ENCODE peak calls at places on chromosomes 3 and 15, in four cellular contexts. U, X, D and F are unnamed samples.

GRCh38 chr15:39226169-39226964 is 354.5 kb upstream of the THBS1 start:
- DNase-seq in U (no peak), X (no peak), D (no peak), F (no peak)

GRCh38 chr3:157279237-157279636 is 119.3 kb upstream of the CCNL1 start:
- DNase-seq in U (peak), X (no peak), D (no peak), F (no peak)

GRCh38 chr15:64019764-64020163 is 26.5 kb downstream of the DAPK2 start:
- DNase-seq in U (no peak), X (no peak), D (no peak), F (no peak)

GRCh38 chr3:43971486-43971885 is 270.2 kb upstream of the TOPAZ1 start:
- DNase-seq in U (no peak), X (no peak), D (no peak), F (no peak)

GRCh38 chr15:47422901-47423300 is 294.4 kb upstream of the SEMA6D start:
- DNase-seq in U (no peak), X (no peak), D (no peak), F (no peak)

GRCh38 chr3:77081240-77081661 is 41.4 kb downstream of the ROBO2 start:
- DNase-seq in U (no peak), X (no peak), D (no peak), F (no peak)

GRCh38 chr3:132432639-132433038 is 15.3 kb downstream of the DNAJC13 start:
- DNase-seq in U (peak), X (no peak), D (peak), F (no peak)

GRCh38 chr3:39065197-39065596 is 13.4 kb downstream of the WDR48 start:
- DNase-seq in U (peak), X (no peak), D (peak), F (no peak)

GRCh38 chr3:73572371-73572770 is 52.4 kb downstream of the PDZRN3 start:
- DNase-seq in U (no peak), X (no peak), D (no peak), F (no peak)

GRCh38 chr3:44439499-44440295 is 37.8 kb downstream of the ZNF445 start:
- DNase-seq in U (peak), X (peak), D (no peak), F (peak)

GRCh38 chr3:112672716-112673506 is 32.0 kb upstream of the CCDC80 start:
- DNase-seq in U (no peak), X (no peak), D (no peak), F (no peak)

GRCh38 chr3:41103200-41103599 is 96.1 kb upstream of the CTNNB1 start:
- DNase-seq in U (no peak), X (no peak), D (no peak), F (no peak)

DNA sequence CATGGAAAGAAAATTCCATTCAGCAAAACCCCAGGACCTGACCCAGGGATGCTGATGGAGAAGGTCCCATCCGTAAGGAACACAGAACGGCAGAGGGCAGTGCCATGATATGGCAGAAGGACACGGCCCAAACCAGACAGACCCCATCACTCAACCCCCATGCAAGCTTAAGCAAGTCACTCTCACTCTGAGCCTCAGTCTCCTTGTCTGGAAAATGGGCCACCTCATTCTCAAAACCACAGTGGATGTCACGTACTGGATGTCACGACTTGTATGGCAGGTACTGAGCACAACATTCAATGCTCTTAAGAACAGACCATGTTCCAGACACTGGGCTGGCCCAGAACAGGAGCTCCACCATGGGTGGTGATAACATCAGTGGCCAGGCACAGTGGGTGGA is 90.4 kb downstream of the NUP210 start:
- DNase-seq in U (no peak), X (no peak), D (no peak), F (no peak)
- TF ChIP-seq POLR2A in U (no peak), X (no peak), D (no peak), F (no peak)

GRCh38 chr15:89208256-89208655 is 13.1 kb downstream of the RLBP1 start:
- DNase-seq in U (no peak), X (no peak), D (no peak), F (no peak)

GRCh38 chr15:89209057-89209456 is 12.3 kb downstream of the RLBP1 start:
- DNase-seq in U (no peak), X (no peak), D (no peak), F (no peak)

GRCh38 chr15:89203705-89204273 is 17.6 kb downstream of the RLBP1 start:
- DNase-seq in U (peak), X (no peak), D (no peak), F (no peak)

GRCh38 chr15:89211678-89212170 is 9.7 kb downstream of the RLBP1 start:
- DNase-seq in U (peak), X (no peak), D (no peak), F (no peak)

DNA sequence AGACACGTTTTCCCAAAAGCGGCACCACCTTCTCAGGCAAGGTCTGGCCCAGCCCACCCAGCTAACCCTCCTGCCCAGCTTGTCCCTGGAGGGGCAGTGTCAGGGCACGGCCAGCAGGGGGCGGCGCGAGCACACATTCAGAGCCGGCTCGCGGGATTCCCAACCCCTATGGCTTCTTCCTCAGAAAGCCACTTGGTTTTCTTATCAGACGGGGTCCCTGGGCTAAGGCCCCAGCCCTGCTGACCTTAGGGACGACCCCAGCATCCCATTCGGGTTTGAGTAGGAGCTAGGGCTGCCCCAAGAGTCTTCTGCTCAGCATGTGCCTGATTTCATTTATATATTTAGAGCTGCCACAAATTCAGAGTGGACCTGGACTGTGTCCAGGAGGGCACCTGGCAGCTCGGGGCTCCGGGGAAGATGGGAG is 14.5 kb downstream of the RLBP1 start:
- DNase-seq in U (peak), X (peak), D (peak), F (peak)
- TF ChIP-seq CTCF in U (peak), X (peak), D (peak), F (peak)

GRCh38 chr3:129432036-129432435 is 3.6 kb upstream of the EFCAB12 start:
- DNase-seq in U (no peak), X (no peak), D (no peak), F (no peak)

GRCh38 chr3:129428382-129429079 is at the start of gene EFCAB12:
- DNase-seq in U (no peak), X (peak), D (no peak), F (peak)

GRCh38 chr3:129429080-129429451 is 630 bp upstream of the EFCAB12 start:
- DNase-seq in U (no peak), X (no peak), D (no peak), F (no peak)

GRCh38 chr3:129428020-129428381 is 435 bp downstream of the EFCAB12 start:
- DNase-seq in U (no peak), X (no peak), D (no peak), F (no peak)

DNA sequence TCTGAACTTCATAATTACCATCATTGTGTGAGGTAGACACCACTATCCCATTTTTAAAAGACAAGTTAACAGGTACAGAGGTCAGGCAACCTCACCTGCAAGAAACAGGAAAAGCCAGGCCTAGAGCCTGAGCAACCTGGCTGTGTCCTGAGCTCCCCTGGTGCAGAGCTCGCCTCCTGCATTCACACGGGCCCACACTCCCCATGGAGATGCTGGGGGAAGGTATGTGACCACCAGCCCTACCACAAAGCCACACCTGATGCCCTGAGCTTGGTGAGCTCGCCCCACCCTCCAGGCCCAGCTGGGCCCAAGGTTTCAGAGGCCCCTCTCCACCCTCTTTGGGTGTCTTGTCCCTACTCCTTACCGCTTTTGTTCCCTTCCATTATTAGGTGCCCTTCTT is 1.2 kb upstream of the EFCAB12 start:
- DNase-seq in U (no peak), X (no peak), D (no peak), F (no peak)
- TF ChIP-seq POLR2A in U (no peak), X (no peak), D (no peak), F (no peak)

GRCh38 chr15:51687565-51687964 is 6.3 kb downstream of the SCG3 start:
- DNase-seq in U (no peak), X (no peak), D (no peak), F (no peak)

GRCh38 chr15:51692154-51692553 is 10.9 kb downstream of the SCG3 start:
- DNase-seq in U (no peak), X (no peak), D (no peak), F (no peak)

DNA sequence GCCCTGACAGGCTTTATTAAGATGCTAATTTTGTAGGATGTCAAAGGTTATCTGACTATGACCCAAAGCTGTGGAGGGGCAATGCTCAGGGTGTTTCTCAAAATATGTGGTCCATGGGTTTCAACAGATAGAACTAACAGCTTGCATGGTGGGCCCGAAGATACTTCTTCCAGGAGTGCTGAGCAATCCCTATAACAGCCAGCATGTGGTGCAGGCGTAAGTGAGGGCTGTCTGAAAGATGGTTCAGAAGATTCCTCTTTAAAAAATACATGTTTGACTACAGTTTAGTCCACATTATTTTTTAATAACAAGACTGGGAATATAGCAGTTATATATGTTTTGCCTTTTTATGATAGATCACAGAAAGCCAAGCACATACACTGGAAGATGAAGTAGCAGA is 7.6 kb downstream of the SCG3 start:
- DNase-seq in U (no peak), X (no peak), D (no peak), F (no peak)
- TF ChIP-seq CTCF in U (no peak), X (no peak), D (peak), F (no peak)

GRCh38 chr3:47850062-47850802 is 47.3 kb downstream of the DHX30 start:
- DNase-seq in U (peak), X (no peak), D (no peak), F (no peak)

GRCh38 chr3:47849186-47850061 is 46.5 kb downstream of the DHX30 start:
- DNase-seq in U (no peak), X (no peak), D (no peak), F (no peak)

GRCh38 chr3:47851888-47852603 is 49.1 kb downstream of the DHX30 start:
- DNase-seq in U (no peak), X (no peak), D (no peak), F (no peak)

GRCh38 chr3:47852604-47853397 is 49.9 kb downstream of the DHX30 start:
- DNase-seq in U (no peak), X (no peak), D (no peak), F (no peak)

DNA sequence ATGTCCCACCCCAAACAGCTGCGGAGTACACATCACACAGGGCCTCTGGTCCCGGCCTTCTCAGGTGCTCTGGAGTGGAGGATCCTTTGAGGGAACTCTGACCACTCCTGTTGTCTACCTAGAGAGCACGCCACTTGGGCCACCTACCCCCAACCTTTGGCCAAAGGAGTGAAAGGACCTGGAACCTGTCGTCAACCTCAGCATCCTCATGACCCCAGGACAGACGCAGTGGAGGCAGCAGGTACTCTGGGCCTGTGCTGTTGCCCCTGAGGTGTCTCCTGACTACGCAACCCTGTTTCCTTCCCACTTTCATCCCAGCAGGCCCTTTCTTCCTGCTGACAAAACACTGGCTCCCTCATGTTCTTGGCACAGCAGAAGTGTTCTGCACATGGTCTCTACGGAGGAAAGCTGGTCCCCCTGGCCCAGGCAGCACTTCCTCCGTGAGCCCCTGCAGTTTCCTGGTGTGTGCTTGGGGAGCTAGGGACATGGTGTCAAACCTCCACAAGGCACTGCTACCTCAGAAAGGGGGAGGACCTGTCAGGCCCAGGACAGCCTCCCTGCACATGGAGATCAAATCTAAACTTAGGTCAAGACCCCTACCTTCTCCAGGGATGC is 48.0 kb downstream of the DHX30 start:
- DNase-seq in U (no peak), X (no peak), D (no peak), F (no peak)
- TF ChIP-seq POLR2A in U (no peak), X (no peak), D (no peak), F (no peak)

DNA sequence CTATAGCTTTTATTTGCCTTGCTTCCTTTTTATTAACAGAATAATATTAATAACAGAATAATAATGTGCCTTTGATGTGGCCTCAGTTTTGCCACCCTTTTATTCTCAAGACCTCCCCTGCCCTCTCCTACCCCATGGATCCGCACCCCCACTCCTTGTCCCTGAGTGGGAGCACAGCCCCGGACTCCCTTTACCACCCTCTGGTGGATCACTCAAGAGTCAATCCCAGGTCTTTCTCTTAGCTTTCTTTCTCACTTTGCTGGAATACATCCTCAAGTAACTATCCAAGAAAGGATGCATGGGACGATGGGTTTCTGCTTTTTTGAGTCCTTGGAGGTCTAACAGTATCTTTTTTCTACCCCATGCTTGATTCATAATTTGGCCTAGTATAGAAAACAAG is 63.4 kb downstream of the KLF13 start:
- DNase-seq in U (no peak), X (no peak), D (no peak), F (no peak)
- TF ChIP-seq CTCF in U (no peak), X (no peak), D (peak), F (no peak)

DNA sequence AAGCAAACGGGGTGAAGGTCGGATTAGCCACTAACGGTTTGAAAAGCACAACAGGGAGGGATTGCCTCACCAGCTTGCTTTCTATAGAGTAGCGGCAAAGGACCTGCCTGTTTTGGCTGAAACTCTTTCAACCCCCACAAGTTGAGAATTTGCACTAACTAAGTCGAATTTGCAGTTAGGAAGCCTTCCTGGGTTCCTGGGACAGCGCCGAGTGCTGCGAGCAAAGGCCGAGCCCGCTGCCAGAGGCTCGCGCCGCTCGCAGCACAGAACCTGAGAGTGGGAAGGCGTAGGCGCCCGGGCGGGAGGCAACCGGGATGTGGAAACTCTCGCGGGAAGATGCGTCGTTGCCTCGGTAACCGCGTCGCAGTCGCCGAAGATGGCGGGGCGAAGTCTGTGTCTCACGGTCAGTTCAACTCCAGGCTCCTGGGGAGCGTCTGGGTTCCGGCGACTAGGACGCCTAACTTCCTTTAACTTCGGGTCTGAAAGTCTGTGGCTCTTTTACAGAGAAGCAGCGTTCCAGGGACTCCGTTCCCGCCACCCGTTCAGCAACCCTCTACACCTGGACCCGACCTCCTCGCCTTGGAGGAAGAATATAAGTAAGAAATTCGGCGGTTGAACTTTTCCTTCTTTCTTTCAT is at the start of gene TEX9:
- DNase-seq in U (peak), X (peak), D (peak), F (peak)
- TF ChIP-seq POLR2A in U (no peak), X (no peak), D (peak), F (no peak)

DNA sequence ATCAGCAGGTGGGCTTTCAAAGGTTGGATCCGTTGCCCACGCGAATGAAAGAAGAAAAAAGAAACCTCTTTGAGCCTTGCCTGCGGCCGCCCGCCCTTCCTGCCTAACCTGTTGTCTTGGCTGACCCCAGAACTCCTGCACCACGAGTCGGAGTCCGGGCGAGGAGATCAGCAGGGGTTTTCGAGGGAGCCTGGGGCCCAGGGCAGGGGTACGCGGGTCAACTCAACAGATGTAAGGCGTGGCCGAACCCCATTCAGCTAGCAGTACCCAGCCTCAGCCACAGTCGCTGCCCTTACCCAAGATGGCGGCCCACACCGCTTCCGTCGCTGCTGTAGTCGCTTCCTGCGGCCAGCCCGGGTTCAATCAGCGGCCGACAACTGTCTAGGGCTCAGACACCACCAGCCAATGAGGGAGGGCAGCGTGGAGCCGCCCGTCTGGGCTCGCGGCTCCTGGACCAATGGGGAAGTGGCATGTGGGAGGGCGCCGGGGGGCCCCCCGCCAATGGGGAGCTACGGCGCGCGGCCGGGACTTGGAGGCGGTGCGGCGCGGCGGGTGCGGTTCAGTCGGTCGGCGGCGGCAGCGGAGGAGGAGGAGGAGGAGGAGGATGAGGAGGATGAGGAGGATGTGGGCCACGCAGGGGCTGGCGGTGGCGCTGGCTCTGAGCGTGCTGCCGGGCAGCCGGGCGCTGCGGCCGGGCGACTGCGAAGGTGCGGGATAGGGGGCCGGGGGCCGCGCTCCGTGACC is at the start of gene MANF:
- DNase-seq in U (peak), X (peak), D (peak), F (peak)
- TF ChIP-seq CTCF in U (no peak), X (peak), D (no peak), F (no peak)